ENCODE peak calls at places on chromosome 16, in nine cellular contexts. One of them, this sample, is unnamed.

GRCh38 chr16:78659668-78660217 is 560.3 kb downstream of the WWOX start:
- DNase-seq in AG04450: no peak
- DNase-seq in uterus: no peak
- DNase-seq in IMR-90: no peak
- DNase-seq in Panc1: no peak
- DNase-seq in fibroblast of lung: no peak
- DNase-seq in heart right ventricle: no peak
- DNase-seq in upper lobe of left lung: no peak
- DNase-seq in transverse colon: no peak
- DNase-seq in this sample: no peak

GRCh38 chr16:81478876-81479496 is 34.4 kb downstream of the CMIP start:
- DNase-seq in heart right ventricle: no peak
- DNase-seq in fibroblast of lung: no peak
- DNase-seq in IMR-90: no peak
- DNase-seq in upper lobe of left lung: no peak
- DNase-seq in Panc1: no peak
- DNase-seq in uterus: no peak
- DNase-seq in AG04450: no peak
- DNase-seq in transverse colon: peak; percentile 73
- DNase-seq in this sample: no peak

GRCh38 chr16:241866-242265 is 7.2 kb downstream of the FAM234A start:
- DNase-seq in transverse colon: no peak
- DNase-seq in IMR-90: no peak
- DNase-seq in fibroblast of lung: no peak
- DNase-seq in uterus: no peak
- DNase-seq in AG04450: no peak
- DNase-seq in Panc1: no peak
- DNase-seq in upper lobe of left lung: no peak
- DNase-seq in heart right ventricle: no peak
- DNase-seq in this sample: peak; percentile 11

GRCh38 chr16:53541326-53541725 is 38.3 kb upstream of the AKTIP start:
- DNase-seq in transverse colon: no peak
- DNase-seq in heart right ventricle: no peak
- DNase-seq in AG04450: no peak
- DNase-seq in fibroblast of lung: peak; percentile 45
- DNase-seq in uterus: no peak
- DNase-seq in Panc1: no peak
- DNase-seq in upper lobe of left lung: no peak
- DNase-seq in IMR-90: peak; percentile 34
- DNase-seq in this sample: no peak

GRCh38 chr16:89921699-89922476 is 1.3 kb upstream of the TUBB3 start:
- DNase-seq in heart right ventricle: peak; percentile 81
- DNase-seq in Panc1: no peak
- DNase-seq in fibroblast of lung: peak; percentile 96
- DNase-seq in IMR-90: peak; percentile 94
- DNase-seq in transverse colon: peak; percentile 59
- DNase-seq in upper lobe of left lung: peak; percentile 85
- DNase-seq in uterus: peak; percentile 67
- DNase-seq in AG04450: peak; percentile 86
- DNase-seq in this sample: peak; percentile 95

GRCh38 chr16:66026211-66026610 is 340.3 kb upstream of the CDH5 start:
- DNase-seq in IMR-90: no peak
- DNase-seq in transverse colon: no peak
- DNase-seq in uterus: no peak
- DNase-seq in AG04450: no peak
- DNase-seq in fibroblast of lung: no peak
- DNase-seq in upper lobe of left lung: no peak
- DNase-seq in heart right ventricle: no peak
- DNase-seq in Panc1: no peak
- DNase-seq in this sample: no peak

GRCh38 chr16:2473999-2474876 is 689 bp upstream of the TBC1D24 start:
- DNase-seq in uterus: no peak
- DNase-seq in transverse colon: peak; percentile 62
- DNase-seq in IMR-90: peak; percentile 27
- DNase-seq in upper lobe of left lung: peak; percentile 92
- DNase-seq in heart right ventricle: peak; percentile 61
- DNase-seq in AG04450: no peak
- DNase-seq in fibroblast of lung: peak; percentile 39
- DNase-seq in Panc1: no peak
- DNase-seq in this sample: peak; percentile 44

GRCh38 chr16:49502136-49502881 is 128.7 kb downstream of the C16orf78 start:
- DNase-seq in AG04450: no peak
- DNase-seq in uterus: no peak
- DNase-seq in heart right ventricle: no peak
- DNase-seq in IMR-90: no peak
- DNase-seq in transverse colon: no peak
- DNase-seq in fibroblast of lung: no peak
- DNase-seq in upper lobe of left lung: no peak
- DNase-seq in Panc1: no peak
- DNase-seq in this sample: no peak

GRCh38 chr16:17830651-17831050 is 359.9 kb upstream of the XYLT1 start:
- DNase-seq in heart right ventricle: no peak
- DNase-seq in fibroblast of lung: no peak
- DNase-seq in AG04450: no peak
- DNase-seq in IMR-90: no peak
- DNase-seq in transverse colon: no peak
- DNase-seq in Panc1: no peak
- DNase-seq in upper lobe of left lung: no peak
- DNase-seq in uterus: no peak
- DNase-seq in this sample: peak; percentile 40

GRCh38 chr16:31440511-31441184 is 1.9 kb downstream of the ZNF843 start:
- DNase-seq in IMR-90: no peak
- DNase-seq in upper lobe of left lung: no peak
- DNase-seq in AG04450: no peak
- DNase-seq in uterus: no peak
- DNase-seq in heart right ventricle: no peak
- DNase-seq in fibroblast of lung: no peak
- DNase-seq in transverse colon: no peak
- DNase-seq in Panc1: no peak
- DNase-seq in this sample: no peak

GRCh38 chr16:77782694-77783093 is 5.7 kb upstream of the VAT1L start:
- DNase-seq in upper lobe of left lung: no peak
- DNase-seq in Panc1: no peak
- DNase-seq in IMR-90: peak; percentile 46
- DNase-seq in uterus: no peak
- DNase-seq in transverse colon: no peak
- DNase-seq in heart right ventricle: no peak
- DNase-seq in fibroblast of lung: no peak
- DNase-seq in AG04450: no peak
- DNase-seq in this sample: peak; percentile 56

GRCh38 chr16:68972720-68973119 is 129.4 kb downstream of the TANGO6 start:
- DNase-seq in heart right ventricle: no peak
- DNase-seq in transverse colon: peak; percentile 17
- DNase-seq in Panc1: no peak
- DNase-seq in AG04450: peak; percentile 23
- DNase-seq in IMR-90: peak; percentile 70
- DNase-seq in uterus: no peak
- DNase-seq in fibroblast of lung: peak; percentile 78
- DNase-seq in upper lobe of left lung: no peak
- DNase-seq in this sample: peak; percentile 54

GRCh38 chr16:8730335-8730915 is 56.0 kb downstream of the ABAT start:
- DNase-seq in Panc1: no peak
- DNase-seq in IMR-90: no peak
- DNase-seq in uterus: no peak
- DNase-seq in AG04450: no peak
- DNase-seq in heart right ventricle: no peak
- DNase-seq in fibroblast of lung: no peak
- DNase-seq in transverse colon: no peak
- DNase-seq in upper lobe of left lung: no peak
- DNase-seq in this sample: no peak

GRCh38 chr16:83887088-83887487 is 11.8 kb upstream of the MLYCD start:
- DNase-seq in upper lobe of left lung: no peak
- DNase-seq in Panc1: no peak
- DNase-seq in uterus: no peak
- DNase-seq in IMR-90: no peak
- DNase-seq in transverse colon: peak; percentile 26
- DNase-seq in heart right ventricle: no peak
- DNase-seq in fibroblast of lung: no peak
- DNase-seq in AG04450: no peak
- DNase-seq in this sample: no peak
- TF ChIP-seq CTCF in upper lobe of left lung: no peak
- TF ChIP-seq CTCF in Panc1: peak; percentile 66
- TF ChIP-seq CTCF in uterus: no peak
- TF ChIP-seq CTCF in IMR-90: peak; percentile 29
- TF ChIP-seq CTCF in transverse colon: no peak
- TF ChIP-seq CTCF in heart right ventricle: no peak
- TF ChIP-seq CTCF in fibroblast of lung: peak; percentile 27
- TF ChIP-seq CTCF in AG04450: no peak
- TF ChIP-seq CTCF in this sample: no peak

DNA sequence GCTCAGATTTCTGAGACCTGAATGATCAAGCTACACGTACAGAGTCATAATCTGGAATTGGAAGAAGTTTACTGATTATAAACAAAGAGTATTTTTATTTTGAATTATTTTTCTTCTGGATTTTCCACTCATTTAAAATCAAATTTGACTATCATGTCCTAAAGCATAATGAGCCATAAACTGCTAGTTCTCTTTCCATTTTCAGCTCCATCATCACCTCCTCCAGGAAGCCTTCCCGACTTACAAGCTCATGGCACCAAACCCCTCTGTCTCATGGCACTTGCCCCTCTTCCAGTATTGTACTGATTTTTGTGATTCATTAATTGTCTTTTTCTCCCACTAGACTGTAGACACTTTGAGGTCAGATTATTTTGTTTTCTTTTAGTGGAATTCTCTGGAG is 35.9 kb downstream of the IRX6 start:
- DNase-seq in heart right ventricle: no peak
- DNase-seq in AG04450: no peak
- DNase-seq in upper lobe of left lung: no peak
- DNase-seq in fibroblast of lung: no peak
- DNase-seq in transverse colon: no peak
- DNase-seq in Panc1: no peak
- DNase-seq in IMR-90: no peak
- DNase-seq in uterus: no peak
- DNase-seq in this sample: no peak
- H3K4me3 ChIP-seq in heart right ventricle: no peak overlapping the region
- H3K4me3 ChIP-seq in AG04450: no peak overlapping the region
- H3K4me3 ChIP-seq in upper lobe of left lung: no peak overlapping the region
- H3K4me3 ChIP-seq in fibroblast of lung: no peak overlapping the region
- H3K4me3 ChIP-seq in transverse colon: no peak overlapping the region
- H3K4me3 ChIP-seq in Panc1: no peak overlapping the region
- H3K4me3 ChIP-seq in IMR-90: no peak overlapping the region
- H3K4me3 ChIP-seq in uterus: no peak overlapping the region
- H3K4me3 ChIP-seq in this sample: no peak overlapping the region

GRCh38 chr16:84618428-84619102 is 687 bp upstream of the COTL1 start:
- DNase-seq in heart right ventricle: no peak
- DNase-seq in Panc1: peak; percentile 82
- DNase-seq in IMR-90: peak; percentile 98
- DNase-seq in fibroblast of lung: peak; percentile 99
- DNase-seq in uterus: peak; percentile 67
- DNase-seq in AG04450: peak; percentile 90
- DNase-seq in transverse colon: no peak
- DNase-seq in upper lobe of left lung: no peak
- DNase-seq in this sample: peak; percentile 85
- TF ChIP-seq CTCF in heart right ventricle: no peak
- TF ChIP-seq CTCF in Panc1: no peak
- TF ChIP-seq CTCF in IMR-90: peak; percentile 5
- TF ChIP-seq CTCF in fibroblast of lung: no peak
- TF ChIP-seq CTCF in uterus: no peak
- TF ChIP-seq CTCF in AG04450: peak; percentile 22
- TF ChIP-seq CTCF in transverse colon: no peak
- TF ChIP-seq CTCF in upper lobe of left lung: no peak
- TF ChIP-seq CTCF in this sample: peak; percentile 19

GRCh38 chr16:62036807-62037135 is 533 bp upstream of the CDH8 start:
- DNase-seq in AG04450: no peak
- DNase-seq in transverse colon: no peak
- DNase-seq in IMR-90: no peak
- DNase-seq in heart right ventricle: no peak
- DNase-seq in fibroblast of lung: no peak
- DNase-seq in upper lobe of left lung: no peak
- DNase-seq in Panc1: no peak
- DNase-seq in uterus: no peak
- DNase-seq in this sample: no peak

GRCh38 chr16:62034236-62035114 is 1.8 kb downstream of the CDH8 start:
- DNase-seq in upper lobe of left lung: no peak
- DNase-seq in heart right ventricle: no peak
- DNase-seq in fibroblast of lung: no peak
- DNase-seq in AG04450: no peak
- DNase-seq in Panc1: no peak
- DNase-seq in IMR-90: no peak
- DNase-seq in transverse colon: no peak
- DNase-seq in uterus: no peak
- DNase-seq in this sample: no peak

GRCh38 chr16:62033065-62033464 is 3.2 kb downstream of the CDH8 start:
- DNase-seq in AG04450: no peak
- DNase-seq in fibroblast of lung: no peak
- DNase-seq in Panc1: no peak
- DNase-seq in upper lobe of left lung: no peak
- DNase-seq in uterus: no peak
- DNase-seq in IMR-90: no peak
- DNase-seq in transverse colon: no peak
- DNase-seq in heart right ventricle: no peak
- DNase-seq in this sample: no peak

GRCh38 chr16:62036101-62036806 is at the start of gene CDH8:
- DNase-seq in fibroblast of lung: peak; percentile 32
- DNase-seq in IMR-90: no peak
- DNase-seq in uterus: no peak
- DNase-seq in AG04450: no peak
- DNase-seq in heart right ventricle: no peak
- DNase-seq in upper lobe of left lung: peak; percentile 85
- DNase-seq in Panc1: no peak
- DNase-seq in transverse colon: no peak
- DNase-seq in this sample: no peak

DNA sequence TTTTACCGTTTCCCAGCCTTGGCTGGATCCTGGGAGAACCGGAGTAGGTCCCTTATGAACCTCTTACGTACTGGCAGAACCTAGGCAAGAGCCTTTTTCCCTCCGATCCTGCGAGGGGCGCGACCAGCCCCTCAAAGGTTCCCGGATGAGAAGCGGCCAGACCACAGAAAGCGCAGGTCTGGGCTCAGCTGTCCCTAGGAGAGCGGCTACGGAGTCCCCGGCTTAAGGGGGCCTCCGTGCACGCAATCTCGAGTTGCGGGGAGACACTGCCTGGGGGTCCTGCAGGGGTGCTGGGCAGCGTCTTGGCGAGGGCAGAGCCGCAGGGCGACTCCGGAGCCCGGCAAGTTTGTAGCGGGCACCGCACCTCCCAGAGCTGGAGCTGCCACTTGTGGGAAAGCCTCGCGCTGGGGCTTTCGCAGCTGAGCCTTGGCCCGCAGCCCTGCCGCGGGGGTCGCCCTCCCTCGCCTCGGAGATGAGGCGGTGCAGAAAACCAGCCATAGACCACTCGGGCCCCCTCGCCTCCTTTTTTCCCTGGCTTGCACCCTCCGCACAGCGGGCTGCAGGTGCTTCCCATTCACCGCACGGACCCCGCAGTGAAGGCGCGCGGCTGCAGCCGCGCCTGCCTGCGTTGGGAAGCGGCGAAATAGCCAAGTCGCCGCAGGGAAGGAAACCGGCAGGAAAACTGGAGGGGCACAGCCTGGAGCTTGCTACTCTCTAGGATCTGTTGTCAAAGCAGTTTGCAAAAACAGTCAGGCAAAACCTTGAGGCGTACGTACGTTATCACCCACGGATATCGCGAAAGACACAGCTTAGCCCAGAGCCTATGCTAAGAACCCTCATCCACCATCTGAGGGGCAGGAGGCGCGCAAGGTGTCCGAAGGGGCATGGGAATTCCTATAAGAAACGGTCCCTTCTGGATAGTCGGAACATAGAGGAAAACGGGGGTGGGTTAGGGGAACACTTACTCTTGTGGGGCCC is 834 bp downstream of the CDH8 start:
- DNase-seq in upper lobe of left lung: peak; percentile 62
- DNase-seq in fibroblast of lung: no peak
- DNase-seq in IMR-90: no peak
- DNase-seq in uterus: no peak
- DNase-seq in heart right ventricle: no peak
- DNase-seq in transverse colon: no peak
- DNase-seq in AG04450: no peak
- DNase-seq in Panc1: no peak
- DNase-seq in this sample: no peak
- H3K4me3 ChIP-seq in upper lobe of left lung: peak overlapping the region; percentile 26
- H3K4me3 ChIP-seq in fibroblast of lung: no peak overlapping the region
- H3K4me3 ChIP-seq in IMR-90: no peak overlapping the region
- H3K4me3 ChIP-seq in uterus: no peak overlapping the region
- H3K4me3 ChIP-seq in heart right ventricle: peak overlapping the region; percentile 18
- H3K4me3 ChIP-seq in transverse colon: no peak overlapping the region
- H3K4me3 ChIP-seq in AG04450: no peak overlapping the region
- H3K4me3 ChIP-seq in Panc1: no peak overlapping the region
- H3K4me3 ChIP-seq in this sample: no peak overlapping the region

This sample was measured in fibroblast of villous mesenchyme.